ENCODE peak calls at places on chromosomes 7 and 10, in six cellular contexts. D is lower lobe of right lung, M is lung, I is GM23338, V is glutamatergic neuron, T is heart left ventricle. C is an unnamed sample.

GRCh38 chr10:25049966-25050365 is 33.6 kb downstream of the THNSL1 start:
- DNase-seq in D (no peak), M (no peak), I (no peak), V (no peak), T (no peak), C (no peak)

GRCh38 chr10:133264455-133264854 is 12.2 kb downstream of the ADAM8 start:
- DNase-seq in D (no peak), M (no peak), I (no peak), V (no peak), T (no peak), C (no peak)

GRCh38 chr10:31619410-31620095 is 300.5 kb downstream of the ZEB1 start:
- DNase-seq in D (no peak), M (no peak), I (no peak), V (no peak), T (peak), C (no peak)

GRCh38 chr10:70560511-70560931 is 42.0 kb downstream of the PRF1 start:
- DNase-seq in D (no peak), M (no peak), I (no peak), V (no peak), T (no peak), C (no peak)

GRCh38 chr7:141674201-141674671 is 27.7 kb downstream of the DENND11 start:
- DNase-seq in D (no peak), M (no peak), I (peak), V (no peak), T (peak), C (peak)

GRCh38 chr7:157028528-157028903 is 18.1 kb upstream of the MNX1 start:
- DNase-seq in D (no peak), M (no peak), I (no peak), V (no peak), T (no peak), C (no peak)

GRCh38 chr10:3129581-3130340 is 42.8 kb downstream of the PITRM1 start:
- DNase-seq in D (no peak), M (no peak), I (no peak), V (no peak), T (no peak), C (no peak)

GRCh38 chr10:60238408-60239100 is 151.1 kb downstream of the ANK3 start:
- DNase-seq in D (no peak), M (no peak), I (peak), V (no peak), T (peak), C (no peak)

GRCh38 chr10:3265081-3265480 is 92.5 kb upstream of the PITRM1 start:
- DNase-seq in D (no peak), M (no peak), I (no peak), V (no peak), T (no peak), C (no peak)

GRCh38 chr7:94513565-94513860 is 3.9 kb downstream of the CASD1 start:
- DNase-seq in D (no peak), M (no peak), I (no peak), V (no peak), T (no peak), C (no peak)

GRCh38 chr7:43700059-43700501 is 29.2 kb downstream of the COA1 start:
- DNase-seq in D (no peak), M (no peak), I (peak), V (no peak), T (no peak), C (no peak)

GRCh38 chr7:135718794-135719436 is 9.1 kb downstream of the SLC13A4 start:
- DNase-seq in D (no peak), M (no peak), I (peak), V (no peak), T (no peak), C (peak)

GRCh38 chr10:132164801-132165278 is 21.9 kb upstream of the DPYSL4 start:
- DNase-seq in D (peak), M (no peak), I (peak), V (peak), T (no peak), C (no peak)

GRCh38 chr7:24980695-24981543 is 941 bp upstream of the OSBPL3 start:
- DNase-seq in D (peak), M (peak), I (peak), V (no peak), T (peak), C (no peak)

GRCh38 chr10:82429302-82429701 is 554.3 kb downstream of the NRG3 start:
- DNase-seq in D (no peak), M (no peak), I (no peak), V (no peak), T (no peak), C (no peak)

GRCh38 chr10:121437596-121437995 is 160.6 kb downstream of the FGFR2 start:
- DNase-seq in D (peak), M (peak), I (peak), V (peak), T (peak), C (peak)

GRCh38 chr7:113891828-113892227 is 27.0 kb downstream of the PPP1R3A start:
- DNase-seq in D (no peak), M (no peak), I (no peak), V (no peak), T (no peak), C (no peak)

GRCh38 chr7:142873281-142873784 is 12.2 kb downstream of the TRPV6 start:
- DNase-seq in D (no peak), M (no peak), I (peak), V (no peak), T (no peak), C (no peak)

GRCh38 chr10:78657622-78658165 is 411.1 kb upstream of the ZMIZ1 start:
- DNase-seq in D (peak), M (peak), I (peak), V (peak), T (peak), C (peak)

GRCh38 chr7:4006687-4007086 is 675.4 kb upstream of the FOXK1 start:
- DNase-seq in D (no peak), M (no peak), I (no peak), V (no peak), T (no peak), C (no peak)

GRCh38 chr10:112950714-112951348 is 784 bp downstream of the TCF7L2 start:
- DNase-seq in D (peak), M (peak), I (peak), V (no peak), T (peak), C (peak)

GRCh38 chr10:10482613-10483012 is 535.1 kb upstream of the CELF2 start:
- DNase-seq in D (no peak), M (no peak), I (no peak), V (no peak), T (no peak), C (no peak)

GRCh38 chr10:125000366-125001312 is 58.7 kb downstream of the ZRANB1 start:
- DNase-seq in D (peak), M (no peak), I (peak), V (peak), T (no peak), C (peak)

GRCh38 chr10:80585812-80586211 is 48.1 kb downstream of the SH2D4B start:
- DNase-seq in D (no peak), M (no peak), I (no peak), V (no peak), T (no peak), C (no peak)

GRCh38 chr7:131945313-131945831 is 388.9 kb upstream of the PODXL start:
- DNase-seq in D (peak), M (no peak), I (peak), V (peak), T (peak), C (peak)

GRCh38 chr10:79431891-79432831 is 13.3 kb downstream of the ZCCHC24 start:
- DNase-seq in D (no peak), M (no peak), I (peak), V (peak), T (peak), C (no peak)

GRCh38 chr7:70614237-70614984 is 517.5 kb upstream of the GALNT17 start:
- DNase-seq in D (no peak), M (peak), I (peak), V (peak), T (peak), C (peak)

GRCh38 chr7:148622887-148623585 is 32.5 kb downstream of the C7orf33 start:
- DNase-seq in D (no peak), M (no peak), I (peak), V (peak), T (no peak), C (no peak)

GRCh38 chr10:14066106-14066505 is 264.6 kb downstream of the FRMD4A start:
- DNase-seq in D (no peak), M (no peak), I (no peak), V (no peak), T (no peak), C (no peak)

GRCh38 chr10:31707578-31708411 is 220.8 kb downstream of the ARHGAP12 start:
- DNase-seq in D (peak), M (peak), I (no peak), V (peak), T (peak), C (peak)

GRCh38 chr7:41487229-41487861 is 215.5 kb downstream of the INHBA start:
- DNase-seq in D (no peak), M (no peak), I (no peak), V (no peak), T (no peak), C (no peak)

GRCh38 chr10:102419561-102420442 is 834 bp upstream of the FBXL15 start:
- DNase-seq in D (no peak), M (no peak), I (peak), V (peak), T (peak), C (peak)

GRCh38 chr10:101450277-101451080 is 96.5 kb downstream of the BTRC start:
- DNase-seq in D (no peak), M (no peak), I (no peak), V (no peak), T (no peak), C (no peak)

GRCh38 chr10:126749030-126749655 is 78.7 kb upstream of the C10orf90 start:
- DNase-seq in D (peak), M (peak), I (peak), V (peak), T (peak), C (peak)

GRCh38 chr7:151611878-151612277 is 92.2 kb upstream of the RHEB start:
- DNase-seq in D (no peak), M (no peak), I (no peak), V (no peak), T (no peak), C (no peak)

GRCh38 chr7:151611041-151611440 is 91.3 kb upstream of the RHEB start:
- DNase-seq in D (no peak), M (no peak), I (no peak), V (no peak), T (no peak), C (no peak)

GRCh38 chr7:151607464-151607867 is 87.8 kb upstream of the RHEB start:
- DNase-seq in D (no peak), M (no peak), I (no peak), V (no peak), T (no peak), C (no peak)

GRCh38 chr7:151603951-151604350 is 84.3 kb upstream of the RHEB start:
- DNase-seq in D (no peak), M (no peak), I (no peak), V (no peak), T (no peak), C (no peak)

GRCh38 chr7:151608031-151608551 is 88.4 kb upstream of the RHEB start:
- DNase-seq in D (no peak), M (no peak), I (no peak), V (no peak), T (no peak), C (no peak)
- TF ChIP-seq CTCF in D (no peak), M (no peak), I (peak), V (no peak), T (no peak), C (no peak)

DNA sequence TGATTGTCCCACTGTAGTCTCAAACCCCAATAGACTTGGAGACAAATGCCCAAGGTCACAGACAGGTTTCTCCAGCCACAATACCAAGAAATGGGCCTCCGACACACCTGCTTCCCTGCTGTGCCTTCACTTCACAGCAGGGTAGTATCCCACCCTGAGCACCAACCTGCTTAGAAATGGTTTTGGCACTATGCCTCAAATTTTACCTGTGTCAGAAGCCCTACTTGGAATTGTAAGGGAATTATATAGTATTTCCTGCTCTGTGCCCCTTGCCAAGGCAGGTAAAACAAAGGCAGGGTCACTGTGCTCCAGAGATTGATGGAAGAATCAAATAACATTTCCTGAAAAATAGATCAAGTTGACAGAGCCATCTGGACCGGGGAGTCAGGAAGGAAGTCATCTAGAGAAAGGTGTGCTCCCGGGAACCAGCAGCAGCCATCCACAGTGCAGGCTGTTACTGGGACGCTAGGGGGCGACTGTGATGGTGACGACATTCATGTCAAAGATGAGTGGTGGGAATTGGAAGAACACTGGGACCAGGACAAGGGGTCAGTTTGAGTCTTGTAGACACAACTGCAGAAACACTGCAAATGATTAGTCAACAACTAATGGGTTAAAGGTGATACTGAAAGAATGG is 117.8 kb upstream of the AKR1E2 start:
- DNase-seq in D (no peak), M (no peak), I (peak), V (peak), T (no peak), C (no peak)
- TF ChIP-seq CTCF in D (no peak), M (no peak), I (peak), V (peak), T (no peak), C (peak)

DNA sequence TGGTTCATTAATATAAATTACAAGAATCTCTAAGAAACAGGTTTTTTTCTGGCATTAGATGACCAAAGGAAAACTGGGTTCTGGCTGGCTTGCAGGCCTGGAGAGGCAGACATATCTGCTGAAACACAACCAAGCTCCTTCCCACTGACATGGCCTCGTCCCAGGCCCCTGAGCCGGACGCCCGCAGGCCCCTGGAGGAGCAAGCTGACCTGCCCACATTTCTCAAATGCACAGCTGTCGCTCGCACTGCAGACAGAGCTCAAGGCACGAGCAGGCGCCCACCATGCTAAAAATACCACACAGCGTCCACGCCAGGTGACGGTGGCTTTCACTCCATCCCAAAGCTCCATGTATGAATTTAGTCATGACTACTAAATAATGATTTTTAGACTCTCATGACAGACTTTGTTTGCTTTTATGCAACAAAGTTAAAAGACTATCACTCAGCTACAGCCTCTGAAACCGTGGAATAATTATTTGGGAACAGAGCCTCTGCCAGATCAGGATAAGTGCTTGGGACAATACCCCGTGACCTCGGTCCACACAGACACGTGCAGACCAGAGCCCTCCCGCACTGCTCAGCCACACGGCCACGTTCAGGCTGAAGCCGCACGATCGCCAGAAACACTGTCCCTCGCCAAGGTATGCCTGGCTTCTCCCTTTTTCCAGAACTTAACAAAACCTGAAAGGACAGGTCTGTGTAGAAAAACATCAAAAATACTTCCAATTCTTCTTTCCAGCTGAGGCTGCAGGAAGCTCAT is 71.1 kb downstream of the DIP2C start:
- DNase-seq in D (peak), M (no peak), I (no peak), V (no peak), T (no peak), C (no peak)
- TF ChIP-seq CTCF in D (no peak), M (no peak), I (no peak), V (no peak), T (no peak), C (no peak)

GRCh38 chr10:6283632-6284031 is 80.9 kb downstream of the PFKFB3 start:
- DNase-seq in D (no peak), M (no peak), I (no peak), V (no peak), T (no peak), C (no peak)
- TF ChIP-seq CTCF in D (no peak), M (no peak), I (peak), V (no peak), T (no peak), C (no peak)

DNA sequence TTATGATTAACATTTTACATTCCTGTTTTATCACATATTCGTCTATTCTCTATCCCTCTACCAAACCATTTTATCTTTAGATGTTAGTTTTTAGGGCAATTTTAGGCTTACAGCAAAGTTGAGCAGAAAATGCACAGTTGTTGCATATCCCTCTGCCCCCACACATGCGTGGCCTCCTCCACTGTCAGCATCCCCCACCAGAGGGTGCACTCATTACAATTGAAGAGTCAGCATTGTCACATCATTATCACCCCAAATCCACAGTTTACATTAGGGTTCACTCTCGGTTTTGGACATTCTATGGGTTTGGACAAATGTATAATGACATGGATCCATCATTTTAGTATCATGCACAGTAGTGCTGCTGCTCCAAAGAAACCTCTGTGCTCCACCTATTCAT is 86.4 kb downstream of the WDR37 start:
- DNase-seq in D (no peak), M (no peak), I (peak), V (no peak), T (no peak), C (no peak)
- TF ChIP-seq CTCF in D (no peak), M (no peak), I (peak), V (no peak), T (no peak), C (peak)

DNA sequence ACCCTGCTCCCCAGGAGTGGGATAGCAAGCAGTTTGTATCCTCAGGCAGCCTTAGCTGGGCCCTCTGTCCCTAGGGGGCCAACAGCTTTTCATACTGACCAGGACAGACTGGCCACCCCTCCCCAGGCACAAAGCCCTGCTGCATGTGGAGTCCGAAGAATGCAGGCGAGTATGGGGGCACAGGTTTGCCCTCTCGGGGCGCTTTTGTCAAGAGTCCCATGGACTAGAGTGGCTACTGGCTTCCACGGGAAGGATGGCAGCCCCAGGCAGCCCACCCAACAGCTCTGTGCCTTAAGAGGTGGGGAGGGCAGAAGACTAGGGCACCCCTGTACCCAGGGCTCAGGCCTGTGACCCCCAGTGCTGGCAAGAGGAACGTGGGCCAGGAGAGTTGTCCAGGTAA is 10.7 kb downstream of the CXCL12 start:
- DNase-seq in D (no peak), M (no peak), I (no peak), V (no peak), T (no peak), C (no peak)
- TF ChIP-seq CTCF in D (no peak), M (no peak), I (no peak), V (no peak), T (no peak), C (no peak)

GRCh38 chr10:21260793-21261149 is 264.7 kb downstream of the SKIDA1 start:
- DNase-seq in D (no peak), M (no peak), I (peak), V (no peak), T (no peak), C (no peak)
- TF ChIP-seq CTCF in D (no peak), M (no peak), I (peak), V (no peak), T (no peak), C (no peak)

GRCh38 chr10:85601526-85601925 is 765.1 kb downstream of the GRID1 start:
- DNase-seq in D (no peak), M (no peak), I (no peak), V (no peak), T (no peak), C (no peak)
- TF ChIP-seq CTCF in D (no peak), M (no peak), I (no peak), V (no peak), T (no peak), C (no peak)